ENCODE peak calls at places on chromosomes 2 and 18, in six cellular contexts. Q is AG04450, G is right cardiac atrium, O is colonic mucosa, B is OCI-LY7, F is cardiac muscle cell. T is an unnamed sample.

GRCh38 chr18:58776084-58776483 is 88.6 kb upstream of the ZNF532 start:
- DNase-seq in Q (no peak), G (no peak), O (no peak), B (no peak), F (no peak), T (no peak)

GRCh38 chr2:212811036-212811805 is 272.6 kb upstream of the ERBB4 start:
- DNase-seq in Q (no peak), G (no peak), O (no peak), B (no peak), F (no peak), T (no peak)

GRCh38 chr18:79400591-79401381 is 5.1 kb downstream of the NFATC1 start:
- DNase-seq in Q (no peak), G (peak; percentile 65), O (no peak), B (peak; percentile 38), F (peak; percentile 34), T (no peak)

GRCh38 chr2:190217616-190218015 is 102.0 kb downstream of the HIBCH start:
- DNase-seq in Q (no peak), G (no peak), O (no peak), B (no peak), F (no peak), T (no peak)

GRCh38 chr2:30732876-30733275 is 74.4 kb downstream of the CAPN13 start:
- DNase-seq in Q (no peak), G (no peak), O (no peak), B (no peak), F (no peak), T (no peak)

GRCh38 chr2:214649440-214650205 is 159.9 kb downstream of the BARD1 start:
- DNase-seq in Q (no peak), G (no peak), O (no peak), B (no peak), F (no peak), T (no peak)

GRCh38 chr2:240586919-240587800 is 626 bp downstream of the CAPN10 start:
- DNase-seq in Q (no peak), G (no peak), O (peak; percentile 72), B (peak; percentile 64), F (peak; percentile 69), T (no peak)

GRCh38 chr2:190882327-190882766 is 1.7 kb downstream of the GLS start:
- DNase-seq in Q (no peak), G (no peak), O (no peak), B (no peak), F (no peak), T (no peak)

GRCh38 chr2:11343626-11344341 is 652 bp downstream of the ROCK2 start:
- DNase-seq in Q (no peak), G (peak; percentile 84), O (peak; percentile 71), B (peak; percentile 62), F (peak; percentile 72), T (peak; percentile 18)

GRCh38 chr2:109428281-109428680 is 185.5 kb downstream of the SEPTIN10 start:
- DNase-seq in Q (no peak), G (no peak), O (no peak), B (no peak), F (no peak), T (no peak)

GRCh38 chr2:119324748-119325270 is 41.8 kb downstream of the C2orf76 start:
- DNase-seq in Q (no peak), G (no peak), O (no peak), B (no peak), F (no peak), T (no peak)

GRCh38 chr2:636649-637405 is 40.4 kb downstream of the TMEM18 start:
- DNase-seq in Q (peak; percentile 8), G (peak; percentile 83), O (peak; percentile 71), B (peak; percentile 42), F (peak; percentile 79), T (peak; percentile 58)

GRCh38 chr2:216992056-216992455 is 132.2 kb upstream of the TNP1 start:
- DNase-seq in Q (no peak), G (peak; percentile 72), O (no peak), B (no peak), F (no peak), T (no peak)

GRCh38 chr2:164044637-164045036 is 308.8 kb upstream of the FIGN start:
- DNase-seq in Q (no peak), G (peak; percentile 68), O (no peak), B (no peak), F (no peak), T (no peak)

GRCh38 chr18:33495278-33495677 is 54.8 kb upstream of the CCDC178 start:
- DNase-seq in Q (no peak), G (no peak), O (no peak), B (peak; percentile 10), F (peak; percentile 66), T (peak; percentile 56)

GRCh38 chr2:85433511-85434089 is 15.1 kb downstream of the SH2D6 start:
- DNase-seq in Q (peak; percentile 93), G (peak; percentile 93), O (peak; percentile 79), B (no peak), F (no peak), T (no peak)

DNA sequence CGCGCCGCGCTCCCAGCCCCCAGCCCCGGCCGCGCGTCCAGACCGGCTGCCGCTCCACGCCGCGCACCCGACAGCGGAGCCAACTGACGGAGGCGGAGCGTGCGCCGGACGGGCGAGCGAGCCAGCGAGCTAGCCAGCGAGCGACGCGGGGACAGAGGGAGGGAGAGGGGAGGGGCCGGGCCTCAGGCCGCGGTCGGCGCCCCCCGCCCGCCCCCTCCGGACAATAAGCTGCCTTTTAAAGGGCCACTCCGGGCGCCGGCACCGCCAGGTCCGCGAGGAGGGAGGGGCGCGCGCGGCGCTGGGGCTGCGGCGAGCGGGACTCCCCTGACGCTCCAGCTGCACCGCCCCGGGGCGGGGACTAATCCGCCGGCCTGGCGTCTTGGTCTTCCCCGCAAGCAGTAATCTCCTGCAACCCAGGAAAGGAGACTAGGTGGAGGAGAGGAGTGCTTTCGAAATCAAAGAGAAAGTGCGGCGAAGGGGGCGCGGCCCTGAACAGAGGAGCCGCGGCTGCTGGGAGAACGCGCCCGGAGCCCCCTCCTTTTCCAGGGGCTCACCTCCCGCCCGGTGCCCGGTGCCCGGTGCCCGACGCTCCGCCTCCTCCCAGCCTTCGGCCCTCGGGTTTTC is at the start of gene BIN1:
- DNase-seq in Q (peak; percentile 74), G (peak; percentile 93), O (peak; percentile 94), B (no peak), F (peak; percentile 92), T (peak; percentile 60)
- H3K27ac ChIP-seq in Q (peak within 1 kb of the TSS; percentile 68), G (peak within 1 kb of the TSS; percentile 7), O (peak within 1 kb of the TSS; percentile 84), B (no peak within 1 kb of the TSS), F (no peak within 1 kb of the TSS), T (peak within 1 kb of the TSS; percentile 58)

DNA sequence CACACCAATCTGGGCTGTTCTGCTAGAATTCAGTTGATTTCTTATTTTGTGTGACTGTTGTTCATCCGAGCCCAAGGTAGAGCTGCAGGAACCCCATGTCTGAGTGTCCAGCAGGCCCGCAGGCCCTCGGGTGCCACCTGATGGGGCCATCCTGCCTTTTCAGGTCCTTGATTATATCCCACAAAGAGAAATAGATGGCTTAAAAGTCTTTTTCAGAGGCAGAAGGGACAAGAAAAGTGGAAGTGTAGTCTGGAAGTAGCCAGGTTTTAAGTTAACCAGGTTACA is 52.2 kb downstream of the AGAP1 start:
- DNase-seq in Q (no peak), G (no peak), O (no peak), B (no peak), F (no peak), T (no peak)
- H3K27ac ChIP-seq in Q (no peak overlapping the region), G (no peak overlapping the region), O (no peak overlapping the region), B (no peak overlapping the region), F (no peak overlapping the region), T (no peak overlapping the region)

GRCh38 chr2:169343202-169343601 is 19.1 kb downstream of the LRP2 start:
- DNase-seq in Q (no peak), G (no peak), O (no peak), B (no peak), F (no peak), T (no peak)
- H3K27ac ChIP-seq in Q (no peak overlapping the region), G (no peak overlapping the region), O (no peak overlapping the region), B (no peak overlapping the region), F (no peak overlapping the region), T (no peak overlapping the region)

GRCh38 chr2:233183869-233184418 is 67.5 kb upstream of the ATG16L1 start:
- DNase-seq in Q (no peak), G (no peak), O (no peak), B (no peak), F (no peak), T (no peak)
- H3K27ac ChIP-seq in Q (no peak overlapping the region), G (no peak overlapping the region), O (no peak overlapping the region), B (no peak overlapping the region), F (no peak overlapping the region), T (no peak overlapping the region)

GRCh38 chr2:7022486-7022885 is 105.3 kb downstream of the RNF144A start:
- DNase-seq in Q (no peak), G (no peak), O (no peak), B (no peak), F (no peak), T (peak; percentile 22)
- H3K27ac ChIP-seq in Q (no peak overlapping the region), G (no peak overlapping the region), O (no peak overlapping the region), B (no peak overlapping the region), F (no peak overlapping the region), T (peak overlapping the region; percentile 35)

DNA sequence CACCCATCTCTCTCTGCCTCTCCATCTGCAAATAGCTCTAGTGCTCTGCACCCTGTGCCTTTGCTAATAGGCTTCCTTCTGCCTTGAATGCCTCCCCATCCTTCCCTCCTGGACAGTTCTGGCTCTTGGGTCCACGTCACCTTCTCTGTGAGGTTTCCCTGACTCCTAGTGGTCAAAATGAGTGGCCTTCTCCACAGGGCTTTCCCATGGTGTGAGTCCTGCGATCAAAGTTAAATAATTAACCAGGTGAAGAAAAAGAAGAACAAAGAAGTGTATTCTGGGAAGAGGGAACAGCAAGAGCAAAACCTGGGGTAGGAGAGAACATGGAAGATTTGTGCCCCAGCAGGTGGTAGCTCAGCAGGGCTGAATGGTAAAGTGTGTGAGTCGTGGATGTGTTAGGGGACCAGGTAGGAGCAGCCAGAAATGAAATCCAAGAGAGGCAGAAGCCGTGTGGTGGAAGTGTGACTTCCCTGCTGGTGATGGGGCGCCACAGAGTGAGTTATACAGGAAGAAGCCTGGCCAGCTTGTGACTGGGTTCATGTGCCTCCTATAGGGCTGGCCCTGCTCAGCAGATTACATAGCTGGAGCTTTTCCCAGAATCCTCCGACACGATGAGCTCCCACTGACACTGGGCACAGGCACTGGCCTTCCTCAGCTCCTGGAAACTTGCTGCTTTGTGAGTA is 93.8 kb upstream of the LDAH start:
- DNase-seq in Q (no peak), G (no peak), O (no peak), B (no peak), F (no peak), T (peak; percentile 29)
- H3K27ac ChIP-seq in Q (no peak overlapping the region), G (no peak overlapping the region), O (no peak overlapping the region), B (no peak overlapping the region), F (no peak overlapping the region), T (no peak overlapping the region)